ENCODE peak calls at places on chromosomes 12 and 14, in four cellular contexts. H is H1, E is HepG2, V is GM12878. D is an unnamed sample.

GRCh38 chr14:68089146-68089715 is 269.7 kb downstream of the RAD51B start:
- DNase-seq in V (no peak), E (no peak), H (no peak), D (no peak)

GRCh38 chr12:18258929-18259328 is 2.4 kb upstream of the PIK3C2G start:
- DNase-seq in E (no peak), H (no peak), V (no peak), D (no peak)

GRCh38 chr14:95192306-95192705 is 35.0 kb upstream of the DICER1 start:
- DNase-seq in E (no peak), H (no peak), V (no peak), D (no peak)

GRCh38 chr14:75995372-75996041 is 9.9 kb downstream of the IFT43 start:
- DNase-seq in E (no peak), H (no peak), V (no peak), D (no peak)

GRCh38 chr14:66974397-66975025 is 214.7 kb upstream of the GARIN2 start:
- DNase-seq in V (no peak), E (no peak), H (no peak), D (no peak)

GRCh38 chr12:87160848-87161601 is 868.2 kb downstream of the C12orf50 start:
- DNase-seq in H (no peak), V (no peak), E (no peak), D (no peak)

GRCh38 chr12:113470871-113471618 is 626 bp downstream of the LHX5 start:
- DNase-seq in H (peak), V (no peak), E (no peak), D (no peak)

GRCh38 chr12:117452071-117452470 is 90.6 kb upstream of the NOS1 start:
- DNase-seq in H (no peak), E (no peak), V (no peak), D (no peak)

GRCh38 chr12:10861366-10861765 is 12.1 kb upstream of the PRR4 start:
- DNase-seq in E (no peak), H (no peak), V (no peak), D (no peak)

GRCh38 chr14:102848830-102849521 is 71.7 kb downstream of the TRAF3 start:
- DNase-seq in V (no peak), E (no peak), H (no peak), D (no peak)

GRCh38 chr12:21476949-21477348 is 24.5 kb downstream of the RECQL start:
- DNase-seq in H (no peak), E (no peak), V (no peak), D (no peak)

GRCh38 chr12:108612788-108613282 is 15.0 kb upstream of the TMEM119 start:
- DNase-seq in V (no peak), E (no peak), H (no peak), D (no peak)

GRCh38 chr12:11805680-11806079 is 156.2 kb downstream of the ETV6 start:
- DNase-seq in H (no peak), E (peak), V (no peak), D (no peak)

GRCh38 chr14:26839481-26839880 is 241.6 kb upstream of the NOVA1 start:
- DNase-seq in V (no peak), E (no peak), H (no peak), D (no peak)

GRCh38 chr12:127400231-127400630 is 866.7 kb upstream of the TMEM132C start:
- DNase-seq in V (no peak), H (no peak), E (no peak), D (no peak)

GRCh38 chr12:45517360-45517759 is 212.1 kb upstream of the ARID2 start:
- DNase-seq in E (no peak), V (no peak), H (no peak), D (no peak)

GRCh38 chr12:45522227-45522626 is 207.3 kb upstream of the ARID2 start:
- DNase-seq in E (no peak), H (no peak), V (no peak), D (no peak)

DNA sequence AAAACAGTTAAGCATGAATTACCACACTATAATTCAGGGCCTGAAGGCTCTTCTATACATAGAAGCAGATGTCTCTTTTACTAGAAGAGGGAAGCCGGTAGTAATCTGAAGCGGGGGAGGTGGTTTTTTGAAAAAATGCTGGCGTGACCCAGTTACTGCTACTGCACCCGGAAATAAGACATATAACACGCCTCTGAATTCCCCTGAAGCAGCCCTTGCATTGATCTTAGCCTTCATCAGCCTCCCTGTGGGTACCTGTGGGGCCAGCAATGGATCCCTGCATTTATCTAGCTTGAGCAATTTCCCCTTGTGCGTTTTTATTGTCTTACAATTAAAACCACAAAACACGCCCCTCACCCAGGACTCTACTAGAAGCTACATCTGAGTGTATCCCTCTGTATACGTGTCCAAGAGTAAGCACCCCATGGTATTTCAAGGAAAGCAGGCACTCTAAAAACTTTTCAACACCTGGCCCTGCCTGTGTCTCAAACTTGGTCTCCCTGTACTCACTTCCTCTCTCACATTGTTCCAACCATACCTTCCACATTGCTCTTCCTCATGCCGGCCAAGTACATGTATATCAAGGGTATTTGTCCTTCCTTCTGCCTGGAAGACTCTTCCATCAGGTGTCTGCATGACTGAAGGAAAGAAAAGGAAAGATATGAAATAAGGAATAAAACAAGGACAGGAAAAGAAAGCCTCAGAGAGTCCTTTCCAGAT is 210.8 kb upstream of the ARID2 start:
- DNase-seq in V (no peak), E (no peak), H (no peak), D (no peak)
- TF ChIP-seq HDAC2 in V (no peak), E (no peak), H (no peak), D (no peak)

GRCh38 chr14:100611811-100612480 is 24.7 kb upstream of the BEGAIN start:
- DNase-seq in V (no peak), H (no peak), E (no peak), D (no peak)

GRCh38 chr14:100609941-100610391 is 22.7 kb upstream of the BEGAIN start:
- DNase-seq in H (no peak), E (no peak), V (no peak), D (no peak)

GRCh38 chr14:100608586-100609330 is 21.5 kb upstream of the BEGAIN start:
- DNase-seq in V (no peak), H (no peak), E (no peak), D (no peak)

GRCh38 chr14:100609331-100609870 is 22.2 kb upstream of the BEGAIN start:
- DNase-seq in E (no peak), V (no peak), H (no peak), D (no peak)

GRCh38 chr14:100610511-100611217 is 23.4 kb upstream of the BEGAIN start:
- DNase-seq in V (no peak), H (no peak), E (no peak), D (no peak)
- TF ChIP-seq SP1 in V (no peak), H (no peak), E (no peak), D (no peak)

DNA sequence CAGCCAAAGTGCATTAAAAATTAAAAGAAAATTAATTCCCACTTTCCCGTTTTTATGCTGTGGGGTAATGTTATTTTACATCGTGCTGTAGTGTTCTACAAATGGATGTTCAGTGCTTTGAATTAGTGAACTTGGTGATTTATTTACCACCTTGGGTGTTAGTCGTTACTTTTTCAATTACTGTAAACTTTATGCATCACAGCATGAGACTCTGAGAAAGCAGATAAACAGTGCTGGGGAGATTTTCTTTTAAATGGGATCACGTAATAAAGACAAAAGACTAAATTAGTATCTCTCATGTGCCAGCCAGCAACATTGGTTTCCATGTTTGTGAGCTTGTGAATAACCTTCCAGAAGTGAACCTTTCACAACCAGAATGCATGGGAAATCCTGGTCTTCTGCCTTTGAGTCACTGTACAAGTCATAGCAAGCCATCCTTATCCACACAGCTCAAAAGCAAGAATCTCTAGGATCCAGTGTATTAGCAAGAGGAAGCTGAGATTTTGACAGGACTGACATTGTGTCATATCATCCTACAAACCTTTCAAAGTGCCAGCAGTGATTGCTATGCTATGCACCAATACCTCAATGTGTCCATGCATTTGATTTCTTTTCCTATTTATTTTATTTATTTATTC is 13.3 kb upstream of the NRDE2 start:
- DNase-seq in E (no peak), H (no peak), V (no peak), D (no peak)
- TF ChIP-seq HDAC2 in E (no peak), H (no peak), V (no peak), D (no peak)

DNA sequence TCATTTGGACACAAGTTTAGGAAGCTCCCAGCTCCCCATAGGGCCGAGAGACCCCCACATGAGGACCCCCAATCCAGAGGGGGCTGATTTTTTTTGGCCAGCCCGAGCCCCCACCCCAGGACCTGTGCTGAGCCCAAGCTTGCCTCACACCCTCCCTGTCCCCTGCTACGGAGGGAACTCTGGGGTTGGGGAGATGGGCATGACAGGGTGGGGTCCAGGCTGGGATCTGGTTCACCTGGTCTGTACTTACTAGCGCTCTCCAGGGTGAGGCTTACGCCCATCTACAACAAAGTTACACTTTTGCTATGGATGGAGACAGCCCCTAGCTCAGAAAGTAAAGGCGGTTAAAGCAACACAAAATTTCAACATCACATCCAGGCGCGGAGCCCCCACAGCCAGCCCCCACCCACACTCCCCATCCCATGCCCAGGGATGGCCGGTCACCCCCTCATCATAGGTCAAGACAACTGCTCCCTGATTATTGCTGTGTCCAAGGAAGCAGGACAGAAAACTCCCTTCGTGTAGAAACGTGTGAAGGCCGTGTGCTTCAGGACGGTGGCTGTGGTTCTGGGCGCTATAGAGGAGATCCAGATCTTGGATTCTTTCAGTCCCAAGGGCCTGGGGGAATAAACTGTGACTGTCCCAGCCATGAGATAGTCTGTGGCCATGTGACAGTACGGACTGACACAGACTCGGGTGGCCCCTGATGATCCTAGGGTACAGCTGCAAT is 10.7 kb downstream of the SLC25A29 start:
- DNase-seq in V (no peak), E (no peak), H (no peak), D (no peak)
- TF ChIP-seq SP1 in V (no peak), E (no peak), H (no peak), D (no peak)

GRCh38 chr12:97968641-97969171 is 506.1 kb downstream of the RMST start:
- DNase-seq in E (no peak), V (no peak), H (no peak), D (no peak)
- TF ChIP-seq HDAC2 in E (no peak), V (no peak), H (no peak), D (no peak)

GRCh38 chr12:47397664-47398281 is 308.1 kb downstream of the RPAP3 start:
- DNase-seq in E (peak), V (no peak), H (no peak), D (peak)
- TF ChIP-seq SP1 in E (no peak), V (no peak), H (no peak), D (no peak)

GRCh38 chr12:47382305-47382704 is 302.5 kb upstream of the AMIGO2 start:
- DNase-seq in V (no peak), H (no peak), E (no peak), D (no peak)

GRCh38 chr12:47376937-47377336 is 297.2 kb upstream of the AMIGO2 start:
- DNase-seq in H (no peak), V (no peak), E (no peak), D (no peak)

GRCh38 chr12:47377414-47378221 is 297.9 kb upstream of the AMIGO2 start:
- DNase-seq in H (no peak), V (no peak), E (no peak), D (peak)

GRCh38 chr12:47378222-47378582 is 298.4 kb upstream of the AMIGO2 start:
- DNase-seq in E (no peak), V (no peak), H (no peak), D (no peak)

GRCh38 chr12:47378907-47379306 is 299.1 kb upstream of the AMIGO2 start:
- DNase-seq in H (no peak), E (no peak), V (no peak), D (no peak)
- TF ChIP-seq HDAC2 in H (no peak), E (no peak), V (no peak), D (no peak)

D was measured in K562.